ENCODE peak calls at places on chromosomes 16 and 17, in seven cellular contexts. E is GM13976, V is heart right ventricle, B is right cardiac atrium, F is NCI-H774, A is brain microvascular endothelial cell, K is AG08395. R is an unnamed sample.

GRCh38 chr17:1181769-1182137 is 2.0 kb upstream of the ABR start:
- DNase-seq in F (no peak), K (no peak), E (no peak), B (no peak), A (peak), V (no peak), R (peak)

GRCh38 chr16:56999409-57000270 is 10.3 kb downstream of the NLRC5 start:
- DNase-seq in V (no peak), K (no peak), F (no peak), A (no peak), B (no peak), E (peak), R (no peak)

GRCh38 chr16:24991349-24991748 is 23.8 kb downstream of the ARHGAP17 start:
- DNase-seq in E (no peak), K (no peak), A (no peak), V (no peak), F (no peak), B (no peak), R (no peak)

GRCh38 chr16:50425044-50425443 is 56.3 kb upstream of the BRD7 start:
- DNase-seq in A (no peak), V (no peak), K (no peak), B (no peak), E (no peak), F (no peak), R (no peak)

GRCh38 chr17:10265100-10265810 is 66.8 kb upstream of the GAS7 start:
- DNase-seq in K (peak), B (no peak), E (peak), V (no peak), F (no peak), A (no peak), R (no peak)

GRCh38 chr16:11792404-11793260 is 4.4 kb downstream of the ZC3H7A start:
- DNase-seq in V (no peak), E (no peak), A (no peak), B (no peak), F (peak), K (no peak), R (peak)

GRCh38 chr16:30457256-30457655 is 11.6 kb upstream of the SEPHS2 start:
- DNase-seq in A (no peak), F (no peak), B (no peak), V (peak), E (no peak), K (no peak), R (no peak)

GRCh38 chr17:81432873-81433451 is 37.7 kb downstream of the BAHCC1 start:
- DNase-seq in F (peak), V (no peak), K (no peak), B (no peak), A (no peak), E (no peak), R (peak)

GRCh38 chr16:84976644-84977400 is 34.5 kb downstream of the ZDHHC7 start:
- DNase-seq in V (peak), B (peak), E (no peak), F (no peak), K (no peak), A (no peak), R (no peak)

GRCh38 chr17:7882629-7883028 is 6.0 kb upstream of the CHD3 start:
- DNase-seq in K (no peak), B (no peak), F (no peak), E (no peak), A (no peak), V (no peak), R (no peak)

GRCh38 chr16:2515180-2515803 is 1.5 kb downstream of the ATP6V0C start:
- DNase-seq in K (no peak), E (no peak), V (peak), A (no peak), F (no peak), B (peak), R (no peak)

GRCh38 chr17:48612456-48612853 is 1.6 kb upstream of the HOXB7 start:
- DNase-seq in K (no peak), A (no peak), B (no peak), V (no peak), E (no peak), F (peak), R (peak)

GRCh38 chr17:13513039-13513405 is 88.7 kb downstream of the HS3ST3A1 start:
- DNase-seq in K (peak), E (no peak), V (peak), F (no peak), B (no peak), A (no peak), R (no peak)

GRCh38 chr16:85082553-85083050 is 29.7 kb downstream of the CIBAR2 start:
- DNase-seq in B (no peak), A (no peak), K (no peak), F (no peak), E (peak), V (no peak), R (peak)

GRCh38 chr17:4204676-4205075 is 59.1 kb downstream of the ANKFY1 start:
- DNase-seq in A (peak), B (peak), V (no peak), F (no peak), E (no peak), K (peak), R (no peak)

GRCh38 chr16:10935491-10935890 is 6.8 kb downstream of the DEXI start:
- DNase-seq in B (no peak), V (no peak), K (no peak), A (no peak), F (no peak), E (no peak), R (no peak)

GRCh38 chr17:38609280-38610031 is 3.7 kb upstream of the SRCIN1 start:
- DNase-seq in V (no peak), A (no peak), E (no peak), K (no peak), F (no peak), B (no peak), R (no peak)

GRCh38 chr17:13765701-13766100 is 164.0 kb upstream of the HS3ST3A1 start:
- DNase-seq in E (no peak), F (no peak), B (no peak), K (no peak), A (no peak), V (no peak), R (no peak)

GRCh38 chr16:67547423-67548264 is 14.7 kb upstream of the CTCF start:
- DNase-seq in B (no peak), F (no peak), A (no peak), V (no peak), K (no peak), E (peak), R (no peak)

GRCh38 chr16:68452176-68452575 is 3.9 kb upstream of the SMPD3 start:
- DNase-seq in A (no peak), F (no peak), V (no peak), E (no peak), K (peak), B (no peak), R (no peak)

GRCh38 chr17:50830298-50830697 is 5.1 kb upstream of the WFIKKN2 start:
- DNase-seq in V (no peak), F (no peak), K (no peak), E (no peak), B (no peak), A (peak), R (no peak)

GRCh38 chr16:1509307-1510221 is 16.4 kb downstream of the TELO2 start:
- DNase-seq in V (peak), E (no peak), A (no peak), F (no peak), K (no peak), B (peak), R (peak)

GRCh38 chr16:58217341-58217925 is 19.5 kb upstream of the CSNK2A2 start:
- DNase-seq in B (no peak), K (no peak), F (no peak), E (no peak), A (no peak), V (no peak), R (no peak)

GRCh38 chr16:4091638-4092037 is 24.6 kb downstream of the ADCY9 start:
- DNase-seq in A (no peak), V (no peak), E (no peak), F (no peak), B (no peak), K (no peak), R (no peak)

GRCh38 chr16:66585477-66586239 is 6.4 kb downstream of the CMTM2 start:
- DNase-seq in E (no peak), B (no peak), V (peak), F (no peak), A (no peak), K (no peak), R (no peak)

GRCh38 chr16:27258241-27258734 is 10.3 kb downstream of the NSMCE1 start:
- DNase-seq in A (no peak), K (no peak), E (no peak), F (no peak), B (no peak), V (no peak), R (no peak)

GRCh38 chr16:81424761-81425160 is 19.8 kb upstream of the CMIP start:
- DNase-seq in F (no peak), V (no peak), K (no peak), E (no peak), A (no peak), B (no peak), R (peak)

GRCh38 chr16:9610727-9611126 is 519.3 kb downstream of the HAPSTR1 start:
- DNase-seq in V (no peak), E (no peak), B (no peak), K (no peak), F (no peak), A (no peak), R (no peak)

GRCh38 chr17:73311428-73311780 is 397 bp downstream of the CDC42EP4 start:
- DNase-seq in F (no peak), B (no peak), V (peak), E (no peak), K (no peak), A (no peak), R (peak)

GRCh38 chr16:81713796-81714195 is 65.3 kb upstream of the PLCG2 start:
- DNase-seq in F (no peak), B (no peak), V (no peak), K (no peak), E (no peak), A (no peak), R (no peak)

GRCh38 chr16:22763655-22764054 is 50.3 kb upstream of the HS3ST2 start:
- DNase-seq in V (no peak), E (no peak), F (no peak), A (no peak), B (no peak), K (no peak), R (no peak)

GRCh38 chr16:79618712-79619050 is 18.1 kb upstream of the MAF start:
- DNase-seq in K (no peak), A (no peak), V (no peak), F (no peak), B (no peak), E (no peak), R (no peak)

GRCh38 chr17:76946772-76947135 is 78.5 kb downstream of the MGAT5B start:
- DNase-seq in B (no peak), F (no peak), V (no peak), A (no peak), K (no peak), E (no peak), R (no peak)

GRCh38 chr17:39668141-39668924 is at the start of gene PNMT:
- DNase-seq in F (peak), A (peak), K (peak), V (peak), B (peak), E (peak), R (peak)

GRCh38 chr17:18129041-18129502 is 20.5 kb downstream of the MYO15A start:
- DNase-seq in B (no peak), E (no peak), V (no peak), K (no peak), A (peak), F (peak), R (peak)

GRCh38 chr17:77092025-77092424 is 48.7 kb upstream of the SEC14L1 start:
- DNase-seq in B (no peak), A (no peak), K (no peak), F (no peak), E (no peak), V (no peak), R (no peak)

GRCh38 chr17:80976718-80977117 is 14.9 kb upstream of the CHMP6 start:
- DNase-seq in B (no peak), F (no peak), A (no peak), E (no peak), K (no peak), V (no peak), R (no peak)

R was measured in DMS53.